ENCODE peak calls at places on chromosomes 7 and 10, in four cellular contexts. One of them, this sample, is unnamed.

GRCh38 chr7:100865971-100866720 is 1.0 kb upstream of the TRIP6 start:
- DNase-seq in pancreas: peak
- DNase-seq in astrocyte: no peak
- DNase-seq in right atrium auricular region: no peak
- DNase-seq in this sample: peak

GRCh38 chr10:31707578-31708411 is 220.8 kb downstream of the ARHGAP12 start:
- DNase-seq in astrocyte: peak
- DNase-seq in right atrium auricular region: peak
- DNase-seq in pancreas: no peak
- DNase-seq in this sample: peak

GRCh38 chr7:80335473-80336232 is 176.2 kb downstream of the GNAT3 start:
- DNase-seq in astrocyte: no peak
- DNase-seq in right atrium auricular region: no peak
- DNase-seq in pancreas: no peak
- DNase-seq in this sample: no peak

GRCh38 chr10:35493196-35494118 is 111.7 kb upstream of the GJD4 start:
- DNase-seq in right atrium auricular region: no peak
- DNase-seq in astrocyte: peak
- DNase-seq in pancreas: peak
- DNase-seq in this sample: no peak

GRCh38 chr7:156791241-156791640 is 101.7 kb downstream of the LMBR1 start:
- DNase-seq in astrocyte: no peak
- DNase-seq in pancreas: no peak
- DNase-seq in right atrium auricular region: no peak
- DNase-seq in this sample: no peak

GRCh38 chr10:47152861-47153349 is 147.1 kb upstream of the GDF10 start:
- DNase-seq in astrocyte: no peak
- DNase-seq in right atrium auricular region: no peak
- DNase-seq in pancreas: no peak
- DNase-seq in this sample: peak

GRCh38 chr7:98774893-98775292 is 94.9 kb downstream of the TMEM130 start:
- DNase-seq in right atrium auricular region: no peak
- DNase-seq in astrocyte: no peak
- DNase-seq in pancreas: no peak
- DNase-seq in this sample: no peak

GRCh38 chr10:130807096-130807495 is 504.4 kb downstream of the TCERG1L start:
- DNase-seq in pancreas: no peak
- DNase-seq in astrocyte: no peak
- DNase-seq in right atrium auricular region: peak
- DNase-seq in this sample: no peak

GRCh38 chr10:21511931-21512330 is 13.6 kb downstream of the SKIDA1 start:
- DNase-seq in pancreas: no peak
- DNase-seq in right atrium auricular region: no peak
- DNase-seq in astrocyte: no peak
- DNase-seq in this sample: no peak

GRCh38 chr7:117250801-117251200 is 72.1 kb downstream of the WNT2 start:
- DNase-seq in astrocyte: peak
- DNase-seq in pancreas: no peak
- DNase-seq in right atrium auricular region: no peak
- DNase-seq in this sample: no peak

GRCh38 chr7:131578602-131579001 is 22.2 kb upstream of the PODXL start:
- DNase-seq in pancreas: no peak
- DNase-seq in astrocyte: no peak
- DNase-seq in right atrium auricular region: no peak
- DNase-seq in this sample: no peak

GRCh38 chr10:79380918-79381775 is 33.9 kb downstream of the PPIF start:
- DNase-seq in right atrium auricular region: peak
- DNase-seq in pancreas: no peak
- DNase-seq in astrocyte: no peak
- DNase-seq in this sample: no peak

GRCh38 chr10:103852856-103853255 is 2.5 kb downstream of the SH3PXD2A start:
- DNase-seq in pancreas: no peak
- DNase-seq in right atrium auricular region: no peak
- DNase-seq in astrocyte: no peak
- DNase-seq in this sample: no peak

GRCh38 chr7:44681645-44682044 is 67.0 kb upstream of the ZMIZ2 start:
- DNase-seq in pancreas: no peak
- DNase-seq in right atrium auricular region: no peak
- DNase-seq in astrocyte: no peak
- DNase-seq in this sample: no peak

GRCh38 chr10:125258676-125259075 is 98.3 kb upstream of the CTBP2 start:
- DNase-seq in right atrium auricular region: no peak
- DNase-seq in astrocyte: no peak
- DNase-seq in pancreas: no peak
- DNase-seq in this sample: no peak

GRCh38 chr10:11177926-11178453 is 160.3 kb downstream of the CELF2 start:
- DNase-seq in right atrium auricular region: no peak
- DNase-seq in astrocyte: no peak
- DNase-seq in pancreas: no peak
- DNase-seq in this sample: peak

GRCh38 chr7:94395141-94396041 is 696 bp downstream of the COL1A2 start:
- DNase-seq in pancreas: peak
- DNase-seq in right atrium auricular region: no peak
- DNase-seq in astrocyte: peak
- DNase-seq in this sample: peak

GRCh38 chr7:158043461-158044155 is 544.0 kb downstream of the PTPRN2 start:
- DNase-seq in right atrium auricular region: no peak
- DNase-seq in pancreas: peak
- DNase-seq in astrocyte: no peak
- DNase-seq in this sample: no peak

GRCh38 chr7:42475082-42475481 is 238.1 kb upstream of the GLI3 start:
- DNase-seq in astrocyte: no peak
- DNase-seq in pancreas: no peak
- DNase-seq in right atrium auricular region: no peak
- DNase-seq in this sample: no peak

GRCh38 chr10:47296941-47297340 is 3.1 kb upstream of the GDF10 start:
- DNase-seq in astrocyte: no peak
- DNase-seq in right atrium auricular region: no peak
- DNase-seq in pancreas: no peak
- DNase-seq in this sample: no peak

GRCh38 chr7:76428868-76429805 is 4.4 kb downstream of the ZP3 start:
- DNase-seq in pancreas: no peak
- DNase-seq in right atrium auricular region: no peak
- DNase-seq in astrocyte: no peak
- DNase-seq in this sample: no peak

GRCh38 chr7:88072036-88072714 is 138.1 kb downstream of the ADAM22 start:
- DNase-seq in astrocyte: no peak
- DNase-seq in right atrium auricular region: no peak
- DNase-seq in pancreas: no peak
- DNase-seq in this sample: no peak

GRCh38 chr7:8143151-8143874 is 118.7 kb downstream of the ICA1 start:
- DNase-seq in pancreas: no peak
- DNase-seq in astrocyte: no peak
- DNase-seq in right atrium auricular region: no peak
- DNase-seq in this sample: peak

GRCh38 chr10:119166111-119166500 is 592 bp upstream of the SFXN4 start:
- DNase-seq in astrocyte: no peak
- DNase-seq in pancreas: no peak
- DNase-seq in right atrium auricular region: no peak
- DNase-seq in this sample: no peak

GRCh38 chr10:6953131-6953834 is 373.2 kb upstream of the PRKCQ start:
- DNase-seq in astrocyte: no peak
- DNase-seq in right atrium auricular region: no peak
- DNase-seq in pancreas: no peak
- DNase-seq in this sample: no peak

GRCh38 chr10:15436696-15437095 is 65.6 kb upstream of the FAM171A1 start:
- DNase-seq in pancreas: no peak
- DNase-seq in right atrium auricular region: no peak
- DNase-seq in astrocyte: peak
- DNase-seq in this sample: no peak

GRCh38 chr7:29771081-29771832 is 35.1 kb upstream of the WIPF3 start:
- DNase-seq in astrocyte: no peak
- DNase-seq in pancreas: no peak
- DNase-seq in right atrium auricular region: no peak
- DNase-seq in this sample: no peak

GRCh38 chr7:128812514-128813168 is 17.6 kb upstream of the FLNC start:
- DNase-seq in right atrium auricular region: no peak
- DNase-seq in pancreas: peak
- DNase-seq in astrocyte: no peak
- DNase-seq in this sample: no peak

GRCh38 chr7:76008156-76008687 is 13.8 kb upstream of the TMEM120A start:
- DNase-seq in astrocyte: no peak
- DNase-seq in right atrium auricular region: no peak
- DNase-seq in pancreas: no peak
- DNase-seq in this sample: peak

GRCh38 chr10:58518775-58519174 is 6.1 kb downstream of the BICC1 start:
- DNase-seq in astrocyte: peak
- DNase-seq in pancreas: peak
- DNase-seq in right atrium auricular region: no peak
- DNase-seq in this sample: no peak

GRCh38 chr10:50347394-50347802 is 96.1 kb upstream of the ASAH2 start:
- DNase-seq in astrocyte: no peak
- DNase-seq in pancreas: no peak
- DNase-seq in right atrium auricular region: no peak
- DNase-seq in this sample: peak

GRCh38 chr7:131212114-131212513 is 115.6 kb upstream of the MKLN1 start:
- DNase-seq in right atrium auricular region: no peak
- DNase-seq in astrocyte: no peak
- DNase-seq in pancreas: no peak
- DNase-seq in this sample: no peak

GRCh38 chr10:13894412-13895093 is 307.8 kb downstream of the PRPF18 start:
- DNase-seq in astrocyte: peak
- DNase-seq in pancreas: no peak
- DNase-seq in right atrium auricular region: no peak
- DNase-seq in this sample: no peak

GRCh38 chr7:158472631-158473030 is 115.0 kb downstream of the PTPRN2 start:
- DNase-seq in right atrium auricular region: no peak
- DNase-seq in pancreas: no peak
- DNase-seq in astrocyte: no peak
- DNase-seq in this sample: no peak

GRCh38 chr7:100726998-100727761 is 6.2 kb upstream of the ZAN start:
- DNase-seq in pancreas: no peak
- DNase-seq in astrocyte: peak
- DNase-seq in right atrium auricular region: no peak
- DNase-seq in this sample: no peak

GRCh38 chr7:107768263-107768662 is 24.3 kb downstream of the CBLL1 start:
- DNase-seq in pancreas: no peak
- DNase-seq in astrocyte: peak
- DNase-seq in right atrium auricular region: no peak
- DNase-seq in this sample: no peak

GRCh38 chr10:131038056-131038455 is 273.5 kb downstream of the TCERG1L start:
- DNase-seq in astrocyte: no peak
- DNase-seq in right atrium auricular region: no peak
- DNase-seq in pancreas: no peak
- DNase-seq in this sample: no peak

GRCh38 chr10:122688293-122688989 is 11.2 kb downstream of the C10orf120 start:
- DNase-seq in right atrium auricular region: peak
- DNase-seq in astrocyte: no peak
- DNase-seq in pancreas: peak
- DNase-seq in this sample: no peak

GRCh38 chr10:43078986-43079273 is 2.1 kb downstream of the RET start:
- DNase-seq in right atrium auricular region: no peak
- DNase-seq in pancreas: no peak
- DNase-seq in astrocyte: no peak
- DNase-seq in this sample: peak
- TF ChIP-seq CTCF in right atrium auricular region: peak
- TF ChIP-seq CTCF in pancreas: no peak
- TF ChIP-seq CTCF in astrocyte: peak
- TF ChIP-seq CTCF in this sample: peak

GRCh38 chr7:13989138-13989943 is at the start of gene ETV1:
- DNase-seq in astrocyte: peak
- DNase-seq in right atrium auricular region: peak
- DNase-seq in pancreas: peak
- DNase-seq in this sample: peak
- TF ChIP-seq CTCF in astrocyte: peak
- TF ChIP-seq CTCF in right atrium auricular region: peak
- TF ChIP-seq CTCF in pancreas: no peak
- TF ChIP-seq CTCF in this sample: no peak

GRCh38 chr7:15889501-15889900 is 203.0 kb upstream of the MEOX2 start:
- DNase-seq in pancreas: no peak
- DNase-seq in astrocyte: no peak
- DNase-seq in right atrium auricular region: no peak
- DNase-seq in this sample: no peak
- TF ChIP-seq CTCF in pancreas: no peak
- TF ChIP-seq CTCF in astrocyte: no peak
- TF ChIP-seq CTCF in right atrium auricular region: no peak
- TF ChIP-seq CTCF in this sample: no peak

DNA sequence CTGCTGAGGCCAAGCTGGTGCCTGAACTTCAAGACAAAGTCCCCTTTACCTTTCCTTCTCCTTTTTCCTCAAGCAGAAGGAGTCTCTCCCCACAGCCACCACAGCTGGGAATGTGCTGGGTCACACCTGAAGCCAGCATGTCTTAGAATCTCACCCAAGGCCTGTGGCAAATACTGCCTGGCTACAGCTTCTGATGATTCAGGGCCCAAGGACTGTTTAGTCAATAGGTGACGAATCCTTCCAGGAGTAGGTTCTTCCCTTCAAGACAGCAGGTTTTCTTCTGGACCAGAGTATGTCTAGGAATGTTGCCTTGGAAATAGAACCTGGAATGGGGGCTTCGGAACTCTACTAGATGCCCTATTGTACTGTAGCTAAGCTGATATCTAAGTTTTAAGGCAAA is 374.6 kb downstream of the KIF20B start:
- DNase-seq in right atrium auricular region: no peak
- DNase-seq in astrocyte: no peak
- DNase-seq in pancreas: no peak
- DNase-seq in this sample: no peak
- TF ChIP-seq CTCF in right atrium auricular region: no peak
- TF ChIP-seq CTCF in astrocyte: no peak
- TF ChIP-seq CTCF in pancreas: no peak
- TF ChIP-seq CTCF in this sample: no peak

DNA sequence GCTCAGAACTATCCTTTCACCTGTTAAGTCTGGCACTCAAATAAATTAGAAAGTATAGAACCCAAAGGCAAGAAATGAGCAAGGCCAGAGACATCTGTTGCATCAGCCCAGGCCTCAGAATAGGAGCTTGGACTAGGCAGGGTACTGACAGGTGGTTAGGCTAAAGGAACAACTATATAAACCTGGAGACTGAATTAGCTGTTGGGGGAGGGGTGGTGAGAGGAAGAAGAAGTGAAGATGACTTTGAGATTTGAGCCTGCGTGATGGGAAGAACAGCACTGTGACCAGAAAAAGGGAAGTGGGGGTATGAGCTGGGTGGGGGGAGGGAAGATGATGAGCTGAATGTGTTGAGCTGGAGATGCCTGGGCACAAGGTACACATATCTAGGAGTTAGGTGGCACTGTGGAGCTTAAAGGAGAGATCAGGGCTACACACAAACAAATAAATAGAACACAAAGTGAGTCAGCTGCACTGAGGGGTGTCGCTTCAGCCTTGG is 244.7 kb downstream of the PTEN start:
- DNase-seq in astrocyte: no peak
- DNase-seq in right atrium auricular region: no peak
- DNase-seq in pancreas: no peak
- DNase-seq in this sample: no peak
- TF ChIP-seq CTCF in astrocyte: no peak
- TF ChIP-seq CTCF in right atrium auricular region: no peak
- TF ChIP-seq CTCF in pancreas: no peak
- TF ChIP-seq CTCF in this sample: no peak

GRCh38 chr7:46854958-46855473 is 726.9 kb downstream of the TNS3 start:
- DNase-seq in right atrium auricular region: no peak
- DNase-seq in astrocyte: peak
- DNase-seq in pancreas: no peak
- DNase-seq in this sample: no peak
- TF ChIP-seq CTCF in right atrium auricular region: no peak
- TF ChIP-seq CTCF in astrocyte: no peak
- TF ChIP-seq CTCF in pancreas: no peak
- TF ChIP-seq CTCF in this sample: no peak

GRCh38 chr7:5045558-5046396 is at the start of gene RBAK:
- DNase-seq in right atrium auricular region: peak
- DNase-seq in astrocyte: peak
- DNase-seq in pancreas: peak
- DNase-seq in this sample: peak
- TF ChIP-seq CTCF in right atrium auricular region: no peak
- TF ChIP-seq CTCF in astrocyte: no peak
- TF ChIP-seq CTCF in pancreas: no peak
- TF ChIP-seq CTCF in this sample: no peak

This sample was measured in activated CD8-positive, alpha-beta T cell treated with anti-CD3 and anti-CD28 coated beads for 36 hours.